ENCODE peak calls at places on chromosomes 5 and 9, in eight cellular contexts. One of them, this sample, is unnamed. For H3K36me3, the result is how much of the 10 kb centered on the place peaks cover.

GRCh38 chr5:148829248-148829594 is 2.8 kb downstream of the ADRB2 start:
- DNase-seq in kidney: no peak
- DNase-seq in brain microvascular endothelial cell: no peak
- DNase-seq in transverse colon: no peak
- DNase-seq in astrocyte: no peak
- DNase-seq in Peyer's patch: no peak
- DNase-seq in mammary epithelial cell: no peak
- DNase-seq in mucosa of descending colon: no peak
- DNase-seq in this sample: no peak

GRCh38 chr5:179339081-179339480 is 6.2 kb downstream of the ADAMTS2 start:
- DNase-seq in kidney: peak
- DNase-seq in brain microvascular endothelial cell: no peak
- DNase-seq in transverse colon: no peak
- DNase-seq in astrocyte: no peak
- DNase-seq in Peyer's patch: no peak
- DNase-seq in mammary epithelial cell: no peak
- DNase-seq in mucosa of descending colon: no peak
- DNase-seq in this sample: no peak

GRCh38 chr5:119655081-119655480 is 25.7 kb downstream of the FAM170A start:
- DNase-seq in kidney: no peak
- DNase-seq in brain microvascular endothelial cell: peak
- DNase-seq in transverse colon: no peak
- DNase-seq in astrocyte: no peak
- DNase-seq in Peyer's patch: no peak
- DNase-seq in mammary epithelial cell: peak
- DNase-seq in mucosa of descending colon: no peak
- DNase-seq in this sample: no peak

GRCh38 chr5:42553461-42553860 is 130.2 kb downstream of the GHR start:
- DNase-seq in kidney: no peak
- DNase-seq in brain microvascular endothelial cell: no peak
- DNase-seq in transverse colon: no peak
- DNase-seq in astrocyte: no peak
- DNase-seq in Peyer's patch: no peak
- DNase-seq in mammary epithelial cell: no peak
- DNase-seq in mucosa of descending colon: no peak
- DNase-seq in this sample: no peak

GRCh38 chr5:1020461-1020961 is 11.9 kb downstream of the NKD2 start:
- DNase-seq in kidney: peak
- DNase-seq in brain microvascular endothelial cell: no peak
- DNase-seq in transverse colon: no peak
- DNase-seq in astrocyte: no peak
- DNase-seq in Peyer's patch: no peak
- DNase-seq in mammary epithelial cell: no peak
- DNase-seq in mucosa of descending colon: no peak
- DNase-seq in this sample: no peak

GRCh38 chr9:91503650-91504007 is 80.0 kb upstream of the NFIL3 start:
- DNase-seq in kidney: no peak
- DNase-seq in brain microvascular endothelial cell: no peak
- DNase-seq in transverse colon: no peak
- DNase-seq in astrocyte: no peak
- DNase-seq in Peyer's patch: no peak
- DNase-seq in mammary epithelial cell: no peak
- DNase-seq in mucosa of descending colon: no peak
- DNase-seq in this sample: no peak

GRCh38 chr9:13181652-13182051 is 97.8 kb downstream of the MPDZ start:
- DNase-seq in kidney: no peak
- DNase-seq in brain microvascular endothelial cell: no peak
- DNase-seq in transverse colon: no peak
- DNase-seq in astrocyte: peak
- DNase-seq in Peyer's patch: no peak
- DNase-seq in mammary epithelial cell: peak
- DNase-seq in mucosa of descending colon: no peak
- DNase-seq in this sample: no peak

GRCh38 chr9:37471942-37472679 is 6.9 kb upstream of the ZBTB5 start:
- DNase-seq in kidney: no peak
- DNase-seq in brain microvascular endothelial cell: peak
- DNase-seq in transverse colon: no peak
- DNase-seq in astrocyte: peak
- DNase-seq in Peyer's patch: no peak
- DNase-seq in mammary epithelial cell: peak
- DNase-seq in mucosa of descending colon: no peak
- DNase-seq in this sample: peak

GRCh38 chr5:105034335-105034734 is 1471.7 kb upstream of the NUDT12 start:
- DNase-seq in kidney: no peak
- DNase-seq in brain microvascular endothelial cell: no peak
- DNase-seq in transverse colon: no peak
- DNase-seq in astrocyte: no peak
- DNase-seq in Peyer's patch: no peak
- DNase-seq in mammary epithelial cell: no peak
- DNase-seq in mucosa of descending colon: no peak
- DNase-seq in this sample: no peak

GRCh38 chr5:145903113-145903512 is 30.3 kb upstream of the GRXCR2 start:
- DNase-seq in kidney: no peak
- DNase-seq in brain microvascular endothelial cell: no peak
- DNase-seq in transverse colon: no peak
- DNase-seq in astrocyte: no peak
- DNase-seq in Peyer's patch: no peak
- DNase-seq in mammary epithelial cell: no peak
- DNase-seq in mucosa of descending colon: no peak
- DNase-seq in this sample: no peak

GRCh38 chr9:8832956-8833355 is 1033.4 kb upstream of the DMAC1 start:
- DNase-seq in kidney: no peak
- DNase-seq in brain microvascular endothelial cell: no peak
- DNase-seq in transverse colon: no peak
- DNase-seq in astrocyte: no peak
- DNase-seq in Peyer's patch: no peak
- DNase-seq in mammary epithelial cell: no peak
- DNase-seq in mucosa of descending colon: no peak
- DNase-seq in this sample: no peak

GRCh38 chr5:59358497-59358896 is 535.0 kb downstream of the PDE4D start:
- DNase-seq in kidney: no peak
- DNase-seq in brain microvascular endothelial cell: peak
- DNase-seq in transverse colon: no peak
- DNase-seq in astrocyte: peak
- DNase-seq in Peyer's patch: no peak
- DNase-seq in mammary epithelial cell: no peak
- DNase-seq in mucosa of descending colon: no peak
- DNase-seq in this sample: no peak

GRCh38 chr9:113511856-113512761 is 48.6 kb downstream of the RGS3 start:
- DNase-seq in kidney: no peak
- DNase-seq in brain microvascular endothelial cell: peak
- DNase-seq in transverse colon: peak
- DNase-seq in astrocyte: peak
- DNase-seq in Peyer's patch: peak
- DNase-seq in mammary epithelial cell: peak
- DNase-seq in mucosa of descending colon: peak
- DNase-seq in this sample: no peak

GRCh38 chr5:138843789-138844461 is 31.2 kb downstream of the LRRTM2 start:
- DNase-seq in kidney: no peak
- DNase-seq in brain microvascular endothelial cell: no peak
- DNase-seq in transverse colon: no peak
- DNase-seq in astrocyte: peak
- DNase-seq in Peyer's patch: no peak
- DNase-seq in mammary epithelial cell: peak
- DNase-seq in mucosa of descending colon: no peak
- DNase-seq in this sample: no peak

GRCh38 chr5:172110921-172111873 is 76.8 kb downstream of the STK10 start:
- DNase-seq in kidney: peak
- DNase-seq in brain microvascular endothelial cell: peak
- DNase-seq in transverse colon: peak
- DNase-seq in astrocyte: peak
- DNase-seq in Peyer's patch: peak
- DNase-seq in mammary epithelial cell: peak
- DNase-seq in mucosa of descending colon: peak
- DNase-seq in this sample: peak

GRCh38 chr5:75202935-75203334 is 33.7 kb downstream of the ANKRD31 start:
- DNase-seq in kidney: no peak
- DNase-seq in brain microvascular endothelial cell: no peak
- DNase-seq in transverse colon: no peak
- DNase-seq in astrocyte: no peak
- DNase-seq in Peyer's patch: no peak
- DNase-seq in mammary epithelial cell: no peak
- DNase-seq in mucosa of descending colon: no peak
- DNase-seq in this sample: no peak

GRCh38 chr5:146409081-146409671 is 38.0 kb upstream of the TCERG1 start:
- DNase-seq in kidney: no peak
- DNase-seq in brain microvascular endothelial cell: peak
- DNase-seq in transverse colon: no peak
- DNase-seq in astrocyte: peak
- DNase-seq in Peyer's patch: no peak
- DNase-seq in mammary epithelial cell: peak
- DNase-seq in mucosa of descending colon: no peak
- DNase-seq in this sample: peak

GRCh38 chr5:11760940-11761603 is 143.2 kb downstream of the CTNND2 start:
- DNase-seq in kidney: no peak
- DNase-seq in brain microvascular endothelial cell: no peak
- DNase-seq in transverse colon: no peak
- DNase-seq in astrocyte: no peak
- DNase-seq in Peyer's patch: no peak
- DNase-seq in mammary epithelial cell: no peak
- DNase-seq in mucosa of descending colon: no peak
- DNase-seq in this sample: no peak

GRCh38 chr5:110726249-110727024 is at the start of gene TMEM232:
- DNase-seq in kidney: peak
- DNase-seq in brain microvascular endothelial cell: peak
- DNase-seq in transverse colon: peak
- DNase-seq in astrocyte: peak
- DNase-seq in Peyer's patch: peak
- DNase-seq in mammary epithelial cell: peak
- DNase-seq in mucosa of descending colon: peak
- DNase-seq in this sample: peak

GRCh38 chr9:127128341-127129072 is 6.1 kb upstream of the ANGPTL2 start:
- DNase-seq in kidney: no peak
- DNase-seq in brain microvascular endothelial cell: no peak
- DNase-seq in transverse colon: no peak
- DNase-seq in astrocyte: peak
- DNase-seq in Peyer's patch: no peak
- DNase-seq in mammary epithelial cell: peak
- DNase-seq in mucosa of descending colon: no peak
- DNase-seq in this sample: peak

GRCh38 chr9:137112564-137113384 is 1.8 kb downstream of the DPP7 start:
- DNase-seq in kidney: peak
- DNase-seq in brain microvascular endothelial cell: no peak
- DNase-seq in transverse colon: no peak
- DNase-seq in astrocyte: no peak
- DNase-seq in Peyer's patch: no peak
- DNase-seq in mammary epithelial cell: no peak
- DNase-seq in mucosa of descending colon: no peak
- DNase-seq in this sample: no peak
- H3K36me3 ChIP-seq in kidney: under half
- H3K36me3 ChIP-seq in brain microvascular endothelial cell: under half
- H3K36me3 ChIP-seq in transverse colon: under half
- H3K36me3 ChIP-seq in astrocyte: under half
- H3K36me3 ChIP-seq in Peyer's patch: under half
- H3K36me3 ChIP-seq in mammary epithelial cell: under half
- H3K36me3 ChIP-seq in mucosa of descending colon: under half
- H3K36me3 ChIP-seq in this sample: under half

GRCh38 chr9:78573669-78574068 is 276.7 kb downstream of the PSAT1 start:
- DNase-seq in kidney: no peak
- DNase-seq in brain microvascular endothelial cell: no peak
- DNase-seq in transverse colon: no peak
- DNase-seq in astrocyte: no peak
- DNase-seq in Peyer's patch: no peak
- DNase-seq in mammary epithelial cell: no peak
- DNase-seq in mucosa of descending colon: no peak
- DNase-seq in this sample: no peak
- H3K36me3 ChIP-seq in kidney: under half
- H3K36me3 ChIP-seq in brain microvascular endothelial cell: under half
- H3K36me3 ChIP-seq in transverse colon: under half
- H3K36me3 ChIP-seq in astrocyte: under half
- H3K36me3 ChIP-seq in Peyer's patch: under half
- H3K36me3 ChIP-seq in mammary epithelial cell: under half
- H3K36me3 ChIP-seq in mucosa of descending colon: under half
- H3K36me3 ChIP-seq in this sample: under half

DNA sequence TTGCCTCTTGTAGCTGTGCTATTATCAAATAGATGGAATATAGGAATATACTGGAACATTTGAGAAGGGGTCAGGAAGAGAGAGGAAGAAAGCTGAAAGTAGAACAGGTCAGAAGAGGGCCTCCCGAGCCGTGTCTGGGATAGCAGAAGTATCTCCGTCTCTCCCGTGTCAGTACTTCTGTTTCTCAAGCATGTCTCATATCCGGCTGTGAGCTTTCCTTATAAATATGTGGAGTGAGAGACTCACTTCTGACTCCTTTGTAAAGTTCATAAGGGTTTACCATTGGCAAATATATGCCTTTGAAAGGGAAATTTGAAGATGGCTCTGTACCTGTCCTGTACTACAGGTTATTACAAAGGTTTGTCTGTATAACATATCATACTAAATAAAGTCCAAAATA is 50.3 kb downstream of the MOCS2 start:
- DNase-seq in kidney: no peak
- DNase-seq in brain microvascular endothelial cell: peak
- DNase-seq in transverse colon: no peak
- DNase-seq in astrocyte: no peak
- DNase-seq in Peyer's patch: no peak
- DNase-seq in mammary epithelial cell: no peak
- DNase-seq in mucosa of descending colon: no peak
- DNase-seq in this sample: no peak
- H3K36me3 ChIP-seq in kidney: under half
- H3K36me3 ChIP-seq in brain microvascular endothelial cell: under half
- H3K36me3 ChIP-seq in transverse colon: under half
- H3K36me3 ChIP-seq in astrocyte: under half
- H3K36me3 ChIP-seq in Peyer's patch: under half
- H3K36me3 ChIP-seq in mammary epithelial cell: half or more
- H3K36me3 ChIP-seq in mucosa of descending colon: under half
- H3K36me3 ChIP-seq in this sample: under half

GRCh38 chr9:133050142-133050541 is 11.6 kb upstream of the CEL start:
- DNase-seq in kidney: no peak
- DNase-seq in brain microvascular endothelial cell: peak
- DNase-seq in transverse colon: no peak
- DNase-seq in astrocyte: peak
- DNase-seq in Peyer's patch: no peak
- DNase-seq in mammary epithelial cell: no peak
- DNase-seq in mucosa of descending colon: no peak
- DNase-seq in this sample: no peak

GRCh38 chr9:133049043-133049442 is 12.7 kb upstream of the CEL start:
- DNase-seq in kidney: no peak
- DNase-seq in brain microvascular endothelial cell: no peak
- DNase-seq in transverse colon: no peak
- DNase-seq in astrocyte: no peak
- DNase-seq in Peyer's patch: no peak
- DNase-seq in mammary epithelial cell: no peak
- DNase-seq in mucosa of descending colon: no peak
- DNase-seq in this sample: no peak

GRCh38 chr9:133050781-133051180 is 11.0 kb upstream of the CEL start:
- DNase-seq in kidney: no peak
- DNase-seq in brain microvascular endothelial cell: no peak
- DNase-seq in transverse colon: peak
- DNase-seq in astrocyte: no peak
- DNase-seq in Peyer's patch: no peak
- DNase-seq in mammary epithelial cell: no peak
- DNase-seq in mucosa of descending colon: peak
- DNase-seq in this sample: no peak

GRCh38 chr9:133046900-133047295 is 14.9 kb upstream of the CEL start:
- DNase-seq in kidney: no peak
- DNase-seq in brain microvascular endothelial cell: no peak
- DNase-seq in transverse colon: no peak
- DNase-seq in astrocyte: no peak
- DNase-seq in Peyer's patch: no peak
- DNase-seq in mammary epithelial cell: no peak
- DNase-seq in mucosa of descending colon: no peak
- DNase-seq in this sample: no peak

GRCh38 chr9:133048595-133048994 is 13.2 kb upstream of the CEL start:
- DNase-seq in kidney: no peak
- DNase-seq in brain microvascular endothelial cell: no peak
- DNase-seq in transverse colon: peak
- DNase-seq in astrocyte: no peak
- DNase-seq in Peyer's patch: no peak
- DNase-seq in mammary epithelial cell: no peak
- DNase-seq in mucosa of descending colon: no peak
- DNase-seq in this sample: peak
- H3K36me3 ChIP-seq in kidney: under half
- H3K36me3 ChIP-seq in brain microvascular endothelial cell: under half
- H3K36me3 ChIP-seq in transverse colon: under half
- H3K36me3 ChIP-seq in astrocyte: under half
- H3K36me3 ChIP-seq in Peyer's patch: under half
- H3K36me3 ChIP-seq in mammary epithelial cell: under half
- H3K36me3 ChIP-seq in mucosa of descending colon: under half
- H3K36me3 ChIP-seq in this sample: under half

This sample was measured in MG63.